ENCODE peak calls at places on chromosome 2, in ten cellular contexts. J is astrocyte of the spinal cord; F is endothelial cell of umbilical vein; Q is activated T-cell treated with anti-CD3 and anti-CD28 coated beads, Interleukin-2, amount 50 U/mL, for 72 hours; O is T-helper 2 cell; U is NCI-H1436; S is NAMALWA; M is stimulated activated CD4-positive, alpha-beta T cell treated with anti-CD3 and anti-CD28 coated beads, Interleukin-15, amount 100 ng/mL, for 1 hour; P is T-helper 1 cell; L is stimulated activated CD8-positive, alpha-beta memory T cell treated with anti-CD3 and anti-CD28 coated beads, Interleukin-15, amount 100 ng/mL, for 24 hours. B is an unnamed sample.

GRCh38 chr2:17646096-17646554 is 105.6 kb downstream of the VSNL1 start:
- DNase-seq in F (peak; percentile 77), U (peak; percentile 28), P (peak; percentile 6), J (peak; percentile 85), L (no peak), Q (peak; percentile 63), M (no peak), S (peak; percentile 81), O (peak; percentile 68), B (no peak)

GRCh38 chr2:203586696-203587095 is 51.6 kb upstream of the RAPH1 start:
- DNase-seq in O (no peak), L (no peak), F (no peak), J (no peak), U (no peak), S (no peak), P (no peak), Q (no peak), M (no peak), B (no peak)

GRCh38 chr2:22934789-22935188 is 450.2 kb upstream of the KLHL29 start:
- DNase-seq in S (no peak), L (no peak), J (no peak), Q (no peak), P (no peak), O (no peak), F (no peak), U (no peak), M (no peak), B (no peak)

GRCh38 chr2:29215073-29215472 is 99.9 kb downstream of the CLIP4 start:
- DNase-seq in L (no peak), P (no peak), O (no peak), F (no peak), Q (no peak), J (no peak), U (no peak), M (no peak), S (no peak), B (peak; percentile 33)

GRCh38 chr2:215769246-215769645 is 244.1 kb downstream of the MREG start:
- DNase-seq in S (no peak), P (no peak), L (no peak), Q (no peak), U (no peak), F (no peak), J (no peak), M (no peak), O (no peak), B (no peak)

GRCh38 chr2:177908182-177908581 is 164.4 kb downstream of the PDE11A start:
- DNase-seq in F (no peak), O (peak; percentile 32), U (no peak), P (no peak), Q (no peak), L (no peak), M (no peak), S (no peak), J (no peak), B (no peak)

GRCh38 chr2:182548031-182548950 is 121.5 kb upstream of the PDE1A start:
- DNase-seq in O (no peak), L (no peak), U (no peak), J (peak; percentile 12), S (no peak), Q (no peak), P (no peak), M (no peak), F (peak; percentile 95), B (no peak)

GRCh38 chr2:150479075-150479915 is 8.2 kb downstream of the RND3 start:
- DNase-seq in M (no peak), S (no peak), U (no peak), O (no peak), P (no peak), L (no peak), J (peak; percentile 53), F (peak; percentile 44), Q (no peak), B (no peak)

GRCh38 chr2:120425014-120425413 is 79.1 kb downstream of the INHBB start:
- DNase-seq in S (no peak), M (no peak), P (no peak), L (no peak), U (no peak), F (no peak), O (no peak), J (no peak), Q (no peak), B (peak; percentile 26)

GRCh38 chr2:210233487-210233886 is 8.2 kb upstream of the ACADL start:
- DNase-seq in M (no peak), O (no peak), F (no peak), Q (no peak), P (no peak), J (no peak), S (no peak), U (no peak), L (no peak), B (no peak)

GRCh38 chr2:101152195-101153076 is 1.3 kb upstream of the TBC1D8 start:
- DNase-seq in J (peak; percentile 35), P (no peak), F (peak; percentile 79), S (peak; percentile 57), O (peak; percentile 14), L (no peak), M (no peak), U (no peak), Q (peak; percentile 14), B (no peak)

GRCh38 chr2:64718250-64718866 is 64.6 kb upstream of the SERTAD2 start:
- DNase-seq in O (no peak), U (no peak), M (no peak), J (no peak), Q (no peak), P (no peak), S (no peak), F (no peak), L (no peak), B (no peak)

GRCh38 chr2:3637311-3637675 is 20.7 kb upstream of the ALLC start:
- DNase-seq in U (no peak), S (no peak), L (no peak), M (no peak), F (no peak), Q (no peak), J (no peak), P (no peak), O (no peak), B (no peak)

GRCh38 chr2:121362776-121363175 is 77.8 kb upstream of the TFCP2L1 start:
- DNase-seq in Q (no peak), S (no peak), M (no peak), O (no peak), P (no peak), U (no peak), J (no peak), F (no peak), L (no peak), B (no peak)

GRCh38 chr2:168427451-168427850 is 28.6 kb upstream of the CERS6 start:
- DNase-seq in O (no peak), J (peak; percentile 96), U (no peak), Q (no peak), S (no peak), M (no peak), F (no peak), L (no peak), P (no peak), B (no peak)

GRCh38 chr2:230634146-230634545 is 78.5 kb upstream of the CAB39 start:
- DNase-seq in F (no peak), Q (no peak), O (no peak), P (no peak), M (no peak), L (no peak), S (no peak), J (no peak), U (no peak), B (no peak)

GRCh38 chr2:36354816-36355156 is 792 bp upstream of the CRIM1 start:
- DNase-seq in L (no peak), O (no peak), S (no peak), P (no peak), U (no peak), Q (no peak), M (no peak), F (peak; percentile 53), J (no peak), B (no peak)

B was measured in mesothelial cell of epicardium.